ENCODE peak calls at places on chromosomes 16 and 17, in ten cellular contexts. B is fibroblast of lung; Y is fibroblast of mammary gland; P is WTC11; M is IMR-90; U is activated B cell treated with CpG ODN at 0.5 μM for 24 hours; G is CD4-positive, alpha-beta T cell; V is HL-60; F is MM.1S; Q is neural crest cell. H is an unnamed sample.

GRCh38 chr17:47864791-47865216 is 13.8 kb upstream of the SP6 start:
- DNase-seq in B (no peak), Y (no peak), P (no peak), M (no peak), U (no peak), G (no peak), V (no peak), F (peak), Q (no peak), H (no peak)

GRCh38 chr17:9905078-9905415 is at the start of gene RCVRN:
- DNase-seq in B (no peak), Y (no peak), P (no peak), M (no peak), U (no peak), G (no peak), V (no peak), F (no peak), Q (no peak), H (no peak)

GRCh38 chr17:12522743-12523181 is 142.9 kb upstream of the MYOCD start:
- DNase-seq in B (peak), Y (peak), P (no peak), M (peak), U (no peak), G (no peak), V (no peak), F (no peak), Q (no peak), H (peak)

GRCh38 chr17:83078378-83079339 is 750 bp upstream of the METRNL start:
- DNase-seq in B (no peak), Y (no peak), P (no peak), M (no peak), U (peak), G (no peak), V (no peak), F (no peak), Q (peak), H (no peak)

GRCh38 chr17:61158372-61158771 is 241.3 kb upstream of the TBX2 start:
- DNase-seq in B (peak), Y (no peak), P (no peak), M (no peak), U (no peak), G (no peak), V (no peak), F (no peak), Q (no peak), H (no peak)

GRCh38 chr17:22278302-22279275 is 586.3 kb downstream of the KCNJ18 start:
- DNase-seq in B (no peak), Y (no peak), P (no peak), M (no peak), U (peak), G (no peak), V (no peak), F (no peak), Q (no peak), H (no peak)

GRCh38 chr16:21057875-21058274 is 92.8 kb downstream of the DNAH3 start:
- DNase-seq in B (no peak), Y (no peak), P (no peak), M (no peak), U (no peak), G (no peak), V (no peak), F (no peak), Q (no peak), H (no peak)

GRCh38 chr16:15434425-15435215 is at the start of gene BMERB1:
- DNase-seq in B (peak), Y (peak), P (peak), M (peak), U (peak), G (peak), V (no peak), F (peak), Q (peak), H (peak)

GRCh38 chr17:64920026-64920418 is 744 bp upstream of the LRRC37A3 start:
- DNase-seq in B (peak), Y (peak), P (no peak), M (no peak), U (no peak), G (no peak), V (no peak), F (no peak), Q (no peak), H (no peak)

GRCh38 chr17:29802256-29802655 is 127.8 kb downstream of the SSH2 start:
- DNase-seq in B (no peak), Y (peak), P (no peak), M (no peak), U (no peak), G (no peak), V (no peak), F (no peak), Q (no peak), H (no peak)

GRCh38 chr17:50899005-50899460 is 32.9 kb upstream of the TOB1 start:
- DNase-seq in B (no peak), Y (no peak), P (no peak), M (no peak), U (no peak), G (no peak), V (no peak), F (no peak), Q (no peak), H (no peak)

GRCh38 chr17:51820252-51820651 is 338.3 kb downstream of the CA10 start:
- DNase-seq in B (no peak), Y (no peak), P (no peak), M (no peak), U (no peak), G (no peak), V (no peak), F (no peak), Q (no peak), H (no peak)

DNA sequence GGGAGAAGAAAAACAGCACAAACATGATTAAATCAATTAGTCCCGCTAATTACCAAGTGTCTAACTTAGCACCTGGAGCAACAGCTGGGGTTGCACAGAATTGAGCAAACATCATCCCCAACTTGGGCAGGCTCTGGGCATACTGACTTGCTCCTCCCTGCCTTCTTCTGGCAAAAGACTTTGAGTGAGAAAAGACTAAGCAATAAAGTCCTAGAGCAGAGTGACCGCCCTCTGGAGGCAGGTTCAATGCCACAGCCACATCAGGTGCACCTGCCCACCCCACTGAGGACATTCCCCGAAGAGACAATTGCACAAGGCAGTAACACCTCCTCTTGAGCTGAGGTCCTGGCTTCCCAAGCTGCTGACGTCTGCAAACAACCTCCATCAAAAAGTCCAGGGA is 358.3 kb downstream of the SOX9 start:
- DNase-seq in B (no peak), Y (no peak), P (peak), M (no peak), U (no peak), G (no peak), V (no peak), F (no peak), Q (no peak), H (no peak)
- TF ChIP-seq CTCF in B (no peak), Y (no peak), P (no peak), M (no peak), U (no peak), G (no peak), V (no peak), F (no peak), Q (no peak), H (peak)

GRCh38 chr16:49546059-49546458 is 172.5 kb downstream of the C16orf78 start:
- DNase-seq in B (no peak), Y (no peak), P (no peak), M (no peak), U (no peak), G (no peak), V (no peak), F (no peak), Q (no peak), H (no peak)

GRCh38 chr16:49544828-49545227 is 171.2 kb downstream of the C16orf78 start:
- DNase-seq in B (no peak), Y (no peak), P (no peak), M (no peak), U (no peak), G (no peak), V (no peak), F (no peak), Q (no peak), H (no peak)

GRCh38 chr16:49543315-49543946 is 169.8 kb downstream of the C16orf78 start:
- DNase-seq in B (no peak), Y (no peak), P (no peak), M (no peak), U (no peak), G (no peak), V (no peak), F (no peak), Q (no peak), H (no peak)

GRCh38 chr16:49546735-49547134 is 173.1 kb downstream of the C16orf78 start:
- DNase-seq in B (no peak), Y (no peak), P (no peak), M (no peak), U (no peak), G (no peak), V (no peak), F (no peak), Q (no peak), H (no peak)

GRCh38 chr16:49545243-49545642 is 171.6 kb downstream of the C16orf78 start:
- DNase-seq in B (no peak), Y (no peak), P (no peak), M (no peak), U (no peak), G (no peak), V (no peak), F (no peak), Q (no peak), H (no peak)
- TF ChIP-seq CTCF in B (no peak), Y (no peak), P (no peak), M (no peak), U (no peak), G (no peak), V (no peak), F (no peak), Q (no peak), H (no peak)

DNA sequence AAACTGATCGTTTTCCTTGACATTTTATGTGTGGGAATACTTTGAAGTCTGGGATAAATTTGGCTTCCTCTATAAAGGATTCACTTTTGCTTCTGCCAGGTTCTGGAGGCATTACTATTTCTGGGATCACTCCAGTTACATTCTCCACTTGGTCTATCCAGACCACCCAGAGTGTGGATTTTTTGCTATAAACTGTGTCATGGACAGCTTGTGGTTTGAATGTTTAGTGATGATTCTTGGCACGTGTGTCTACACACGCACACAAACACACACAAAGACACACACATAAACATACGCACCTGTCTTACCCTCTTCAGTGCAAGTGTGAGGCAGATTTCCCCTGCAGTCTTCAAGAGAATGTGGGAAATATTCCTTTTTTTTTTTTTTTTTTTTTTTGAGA is 27.4 kb upstream of the MSI2 start:
- DNase-seq in B (no peak), Y (no peak), P (no peak), M (no peak), U (no peak), G (no peak), V (no peak), F (no peak), Q (no peak), H (no peak)
- TF ChIP-seq CTCF in B (no peak), Y (no peak), P (no peak), M (no peak), U (no peak), G (no peak), V (no peak), F (no peak), Q (no peak), H (no peak)

DNA sequence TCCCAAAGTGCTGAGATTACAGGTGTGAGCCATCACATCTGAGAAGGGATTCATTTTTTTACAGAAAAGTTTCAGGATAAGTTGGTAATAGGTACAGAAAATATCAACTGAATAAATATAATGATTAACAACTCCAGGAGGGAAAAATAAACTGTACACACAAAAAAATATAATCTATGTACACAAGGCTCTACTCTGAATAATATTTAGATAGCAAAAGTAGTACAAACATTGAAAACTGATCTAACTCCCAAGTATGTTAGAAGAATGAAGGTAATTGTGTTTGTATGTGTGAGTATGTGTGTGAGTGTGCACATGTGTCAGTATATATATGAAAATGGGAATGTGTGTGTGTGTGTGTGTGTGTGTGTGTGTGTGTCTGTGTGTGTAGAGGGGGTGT is 20.4 kb downstream of the TUBD1 start:
- DNase-seq in B (no peak), Y (no peak), P (no peak), M (no peak), U (no peak), G (no peak), V (no peak), F (no peak), Q (no peak), H (no peak)
- TF ChIP-seq CTCF in B (no peak), Y (no peak), P (no peak), M (no peak), U (no peak), G (no peak), V (no peak), F (no peak), Q (no peak), H (no peak)

GRCh38 chr17:79500738-79501533 is 109.9 kb downstream of the RBFOX3 start:
- DNase-seq in B (no peak), Y (no peak), P (no peak), M (no peak), U (no peak), G (no peak), V (no peak), F (no peak), Q (no peak), H (no peak)

GRCh38 chr17:79504181-79504605 is 106.7 kb downstream of the RBFOX3 start:
- DNase-seq in B (no peak), Y (no peak), P (no peak), M (no peak), U (no peak), G (no peak), V (no peak), F (no peak), Q (no peak), H (no peak)

GRCh38 chr17:79505199-79505598 is 105.7 kb downstream of the RBFOX3 start:
- DNase-seq in B (no peak), Y (no peak), P (no peak), M (no peak), U (no peak), G (no peak), V (no peak), F (no peak), Q (no peak), H (no peak)

GRCh38 chr17:79501910-79502309 is 108.9 kb downstream of the RBFOX3 start:
- DNase-seq in B (no peak), Y (no peak), P (no peak), M (no peak), U (no peak), G (no peak), V (no peak), F (no peak), Q (no peak), H (no peak)

GRCh38 chr17:79503440-79503839 is 107.4 kb downstream of the RBFOX3 start:
- DNase-seq in B (no peak), Y (no peak), P (no peak), M (no peak), U (no peak), G (no peak), V (no peak), F (no peak), Q (no peak), H (no peak)
- TF ChIP-seq CTCF in B (no peak), Y (no peak), P (no peak), M (no peak), U (no peak), G (no peak), V (no peak), F (no peak), Q (no peak), H (no peak)

GRCh38 chr17:30913955-30914354 is 7.8 kb upstream of the ADAP2 start:
- DNase-seq in B (no peak), Y (no peak), P (no peak), M (no peak), U (no peak), G (no peak), V (no peak), F (no peak), Q (no peak), H (no peak)
- TF ChIP-seq CTCF in B (no peak), Y (no peak), P (no peak), M (no peak), U (no peak), G (no peak), V (no peak), F (no peak), Q (no peak), H (no peak)

GRCh38 chr16:89316701-89317100 is 99.2 kb downstream of the ZNF778 start:
- DNase-seq in B (no peak), Y (no peak), P (no peak), M (no peak), U (no peak), G (no peak), V (no peak), F (no peak), Q (no peak), H (no peak)
- TF ChIP-seq CTCF in B (no peak), Y (no peak), P (no peak), M (no peak), U (no peak), G (no peak), V (no peak), F (no peak), Q (no peak), H (no peak)

GRCh38 chr17:57662644-57663308 is 82.3 kb downstream of the CCDC182 start:
- DNase-seq in B (peak), Y (peak), P (peak), M (peak), U (peak), G (no peak), V (peak), F (no peak), Q (peak), H (peak)
- TF ChIP-seq CTCF in B (no peak), Y (no peak), P (no peak), M (no peak), U (no peak), G (no peak), V (no peak), F (no peak), Q (no peak), H (no peak)

GRCh38 chr16:88503771-88504488 is 50.9 kb downstream of the ZFPM1 start:
- DNase-seq in B (no peak), Y (no peak), P (no peak), M (no peak), U (no peak), G (no peak), V (no peak), F (no peak), Q (no peak), H (no peak)

GRCh38 chr16:88507231-88507743 is 54.2 kb downstream of the ZFPM1 start:
- DNase-seq in B (no peak), Y (peak), P (no peak), M (no peak), U (no peak), G (no peak), V (no peak), F (no peak), Q (no peak), H (no peak)

GRCh38 chr16:88506723-88507122 is 53.6 kb downstream of the ZFPM1 start:
- DNase-seq in B (no peak), Y (no peak), P (no peak), M (no peak), U (no peak), G (no peak), V (no peak), F (no peak), Q (no peak), H (no peak)

GRCh38 chr16:88504489-88505404 is 51.7 kb downstream of the ZFPM1 start:
- DNase-seq in B (no peak), Y (no peak), P (no peak), M (no peak), U (no peak), G (no peak), V (no peak), F (no peak), Q (no peak), H (no peak)

GRCh38 chr16:88505405-88506082 is 52.5 kb downstream of the ZFPM1 start:
- DNase-seq in B (no peak), Y (peak), P (peak), M (no peak), U (no peak), G (peak), V (peak), F (no peak), Q (no peak), H (no peak)
- TF ChIP-seq CTCF in B (peak), Y (peak), P (no peak), M (peak), U (no peak), G (peak), V (peak), F (peak), Q (peak), H (peak)

GRCh38 chr17:2092253-2092652 is 37.4 kb downstream of the HIC1 start:
- DNase-seq in B (no peak), Y (no peak), P (peak), M (no peak), U (no peak), G (no peak), V (no peak), F (no peak), Q (no peak), H (no peak)
- TF ChIP-seq CTCF in B (no peak), Y (no peak), P (no peak), M (no peak), U (no peak), G (no peak), V (no peak), F (no peak), Q (no peak), H (no peak)